ENCODE peak calls at places on chromosomes 3 and 15, in five cellular contexts. J, S, C, F and B are unnamed samples.

GRCh38 chr3:42424911-42425310 is 14.5 kb upstream of the LYZL4 start:
- DNase-seq in S (no peak), J (no peak), C (no peak), F (no peak), B (no peak)

GRCh38 chr3:66195347-66195783 is 25.4 kb upstream of the SLC25A26 start:
- DNase-seq in J (peak; percentile 55), C (peak; percentile 59), F (peak; percentile 83), S (peak; percentile 78), B (peak; percentile 22)

GRCh38 chr15:40470423-40471104 is at the start of gene CHST14:
- DNase-seq in S (peak; percentile 98), J (peak; percentile 68), C (peak; percentile 68), F (peak; percentile 17), B (peak; percentile 71)

GRCh38 chr3:181838940-181839914 is 127.5 kb downstream of the SOX2 start:
- DNase-seq in S (no peak), J (no peak), C (no peak), F (no peak), B (peak; percentile 38)

GRCh38 chr3:193737191-193737751 is 144.3 kb downstream of the OPA1 start:
- DNase-seq in S (no peak), J (no peak), C (no peak), F (no peak), B (no peak)

GRCh38 chr3:128051459-128051836 is 789 bp upstream of the SEC61A1 start:
- DNase-seq in F (no peak), S (peak; percentile 71), C (no peak), J (no peak), B (peak; percentile 41)

GRCh38 chr3:171219258-171219657 is 192.7 kb upstream of the SLC2A2 start:
- DNase-seq in C (no peak), S (no peak), J (no peak), F (no peak), B (no peak)

GRCh38 chr15:48367483-48367882 is 36.3 kb downstream of the DUT start:
- DNase-seq in C (no peak), F (no peak), S (no peak), J (no peak), B (peak; percentile 47)

GRCh38 chr3:161388860-161389259 is 17.5 kb upstream of the SPTSSB start:
- DNase-seq in J (no peak), F (no peak), C (no peak), S (no peak), B (no peak)

GRCh38 chr3:95280711-95281352 is 1218.0 kb downstream of the NSUN3 start:
- DNase-seq in F (no peak), S (no peak), J (no peak), C (no peak), B (peak; percentile 79)

GRCh38 chr3:172658344-172659245 is 52.3 kb downstream of the NCEH1 start:
- DNase-seq in F (no peak), J (no peak), S (peak; percentile 65), C (no peak), B (peak; percentile 99)

GRCh38 chr3:12041476-12041875 is 37.3 kb downstream of the SYN2 start:
- DNase-seq in S (no peak), F (no peak), J (no peak), C (no peak), B (no peak)

GRCh38 chr3:144189044-144189443 is 217.4 kb downstream of the DIPK2A start:
- DNase-seq in J (no peak), C (no peak), F (no peak), S (no peak), B (no peak)

GRCh38 chr15:71691700-71692417 is 118.5 kb upstream of the NR2E3 start:
- DNase-seq in F (no peak), C (no peak), S (peak; percentile 57), J (no peak), B (peak; percentile 95)

GRCh38 chr3:175818811-175819464 is 959.8 kb downstream of the NAALADL2 start:
- DNase-seq in S (no peak), C (no peak), J (no peak), F (no peak), B (peak; percentile 25)